ENCODE peak calls at places on chromosomes 4 and X, in ten cellular contexts. Z is psoas muscle, Q is stomach, F is AG04450, B is fibroblast of lung, K is right lobe of liver, N is mucosa of descending colon, E is left ventricle myocardium inferior, S is right atrium auricular region, I is neural progenitor cell. G is an unnamed sample. For H3K9me3, the result is how much of the 10 kb centered on the place peaks cover.

GRCh38 chr4:142406917-142407501 is 439.1 kb downstream of the INPP4B start:
- DNase-seq in Z (no peak), Q (no peak), F (no peak), B (peak), K (no peak), N (no peak), E (no peak), S (no peak), I (no peak), G (no peak)

GRCh38 chr4:86730310-86730709 is 118.9 kb downstream of the SLC10A6 start:
- DNase-seq in Z (no peak), Q (no peak), F (no peak), B (no peak), K (no peak), N (no peak), E (no peak), S (no peak), I (peak), G (no peak)

GRCh38 chrX:23394421-23394820 is 59.8 kb downstream of the PTCHD1 start:
- DNase-seq in Z (no peak), Q (peak), F (no peak), B (peak), K (no peak), N (peak), E (no peak), S (no peak), I (no peak), G (no peak)

GRCh38 chr4:156609421-156609820 is 362.2 kb downstream of the PDGFC start:
- DNase-seq in Z (peak), Q (no peak), F (no peak), B (peak), K (peak), N (peak), E (peak), S (peak), I (no peak), G (peak)

GRCh38 chr4:95122001-95122400 is 364.2 kb downstream of the BMPR1B start:
- DNase-seq in Z (no peak), Q (no peak), F (no peak), B (no peak), K (no peak), N (no peak), E (no peak), S (no peak), I (no peak), G (no peak)

GRCh38 chr4:244471-244870 is 60.8 kb downstream of the ZNF732 start:
- DNase-seq in Z (no peak), Q (peak), F (no peak), B (peak), K (no peak), N (peak), E (no peak), S (peak), I (peak), G (no peak)

GRCh38 chrX:42739258-42739657 is 38.7 kb downstream of the PPP1R2C start:
- DNase-seq in Z (no peak), Q (no peak), F (no peak), B (peak), K (no peak), N (no peak), E (no peak), S (no peak), I (no peak), G (no peak)

GRCh38 chr4:1055721-1056590 is 44.5 kb downstream of the FGFRL1 start:
- DNase-seq in Z (no peak), Q (peak), F (no peak), B (peak), K (no peak), N (peak), E (no peak), S (no peak), I (peak), G (no peak)

GRCh38 chrX:154321152-154321551 is 25.6 kb downstream of the TKTL1 start:
- DNase-seq in Z (no peak), Q (no peak), F (no peak), B (no peak), K (no peak), N (no peak), E (no peak), S (no peak), I (no peak), G (no peak)

GRCh38 chr4:15744016-15744415 is 34.1 kb upstream of the CD38 start:
- DNase-seq in Z (no peak), Q (no peak), F (no peak), B (peak), K (no peak), N (no peak), E (no peak), S (no peak), I (no peak), G (no peak)

GRCh38 chr4:181684310-181684709 is 558.9 kb upstream of the TENM3 start:
- DNase-seq in Z (no peak), Q (no peak), F (peak), B (peak), K (no peak), N (no peak), E (no peak), S (no peak), I (no peak), G (no peak)

GRCh38 chr4:118981171-118981838 is 92.7 kb downstream of the SYNPO2 start:
- DNase-seq in Z (no peak), Q (no peak), F (no peak), B (peak), K (no peak), N (no peak), E (no peak), S (no peak), I (peak), G (no peak)

GRCh38 chr4:45442466-45442865 is 681.4 kb downstream of the GABRG1 start:
- DNase-seq in Z (no peak), Q (no peak), F (no peak), B (no peak), K (no peak), N (peak), E (no peak), S (no peak), I (peak), G (no peak)

GRCh38 chr4:152619556-152619955 is 60.2 kb downstream of the TMEM154 start:
- DNase-seq in Z (no peak), Q (no peak), F (no peak), B (no peak), K (no peak), N (no peak), E (no peak), S (no peak), I (no peak), G (no peak)

GRCh38 chr4:141131738-141132688 is 1.3 kb downstream of the RNF150 start:
- DNase-seq in Z (peak), Q (no peak), F (no peak), B (peak), K (peak), N (peak), E (peak), S (no peak), I (peak), G (peak)

GRCh38 chrX:16573781-16574180 is 76.2 kb upstream of the S100G start:
- DNase-seq in Z (no peak), Q (no peak), F (no peak), B (peak), K (no peak), N (no peak), E (no peak), S (no peak), I (no peak), G (no peak)

GRCh38 chr4:2402053-2402452 is 16.4 kb downstream of the ZFYVE28 start:
- DNase-seq in Z (peak), Q (peak), F (no peak), B (peak), K (peak), N (peak), E (peak), S (peak), I (peak), G (peak)

GRCh38 chr4:85783483-85783882 is 308.5 kb downstream of the ARHGAP24 start:
- DNase-seq in Z (no peak), Q (no peak), F (no peak), B (peak), K (no peak), N (no peak), E (no peak), S (no peak), I (no peak), G (no peak)

GRCh38 chr4:3410401-3411135 is 31.2 kb upstream of the HGFAC start:
- DNase-seq in Z (no peak), Q (no peak), F (no peak), B (no peak), K (peak), N (no peak), E (no peak), S (no peak), I (no peak), G (no peak)

GRCh38 chrX:17802756-17803155 is 58.3 kb downstream of the RAI2 start:
- DNase-seq in Z (no peak), Q (no peak), F (no peak), B (no peak), K (no peak), N (no peak), E (no peak), S (no peak), I (no peak), G (no peak)

GRCh38 chr4:185421366-185422124 is 4.2 kb downstream of the UFSP2 start:
- DNase-seq in Z (no peak), Q (no peak), F (peak), B (peak), K (no peak), N (no peak), E (no peak), S (no peak), I (no peak), G (no peak)

GRCh38 chr4:94490437-94490836 is 38.7 kb downstream of the PDLIM5 start:
- DNase-seq in Z (no peak), Q (no peak), F (no peak), B (no peak), K (no peak), N (no peak), E (no peak), S (no peak), I (no peak), G (no peak)

GRCh38 chrX:154486052-154486395 is 391 bp downstream of the UBL4A start:
- DNase-seq in Z (peak), Q (peak), F (no peak), B (no peak), K (peak), N (peak), E (peak), S (no peak), I (no peak), G (peak)

GRCh38 chrX:133880032-133880443 is 105.4 kb downstream of the GPC3 start:
- DNase-seq in Z (no peak), Q (no peak), F (no peak), B (no peak), K (no peak), N (no peak), E (no peak), S (no peak), I (no peak), G (no peak)

GRCh38 chrX:16002185-16002584 is 121.2 kb upstream of the GRPR start:
- DNase-seq in Z (no peak), Q (no peak), F (no peak), B (peak), K (no peak), N (no peak), E (no peak), S (no peak), I (no peak), G (no peak)

GRCh38 chr4:90476586-90476985 is 349.4 kb downstream of the CCSER1 start:
- DNase-seq in Z (no peak), Q (no peak), F (no peak), B (no peak), K (no peak), N (no peak), E (no peak), S (no peak), I (no peak), G (no peak)

GRCh38 chrX:123830309-123830708 is 29.5 kb upstream of the XIAP start:
- DNase-seq in Z (no peak), Q (peak), F (no peak), B (peak), K (peak), N (peak), E (no peak), S (no peak), I (no peak), G (no peak)

GRCh38 chr4:23516719-23517118 is 373.1 kb downstream of the PPARGC1A start:
- DNase-seq in Z (no peak), Q (no peak), F (no peak), B (peak), K (no peak), N (no peak), E (no peak), S (no peak), I (no peak), G (no peak)
- H3K9me3 ChIP-seq in Z (under half), Q (under half), F (under half), B (under half), K (under half), N (under half), E (under half), S (under half), I (under half), G (under half)

GRCh38 chr4:5568931-5569330 is 139.4 kb downstream of the EVC2 start:
- DNase-seq in Z (no peak), Q (no peak), F (no peak), B (no peak), K (no peak), N (no peak), E (no peak), S (no peak), I (no peak), G (no peak)

GRCh38 chr4:5566526-5566925 is 141.8 kb downstream of the EVC2 start:
- DNase-seq in Z (no peak), Q (no peak), F (no peak), B (no peak), K (no peak), N (no peak), E (no peak), S (no peak), I (no peak), G (no peak)

GRCh38 chr4:5566991-5567390 is 141.4 kb downstream of the EVC2 start:
- DNase-seq in Z (no peak), Q (no peak), F (no peak), B (no peak), K (no peak), N (no peak), E (no peak), S (no peak), I (no peak), G (no peak)

GRCh38 chr4:5569451-5569850 is 138.9 kb downstream of the EVC2 start:
- DNase-seq in Z (no peak), Q (no peak), F (no peak), B (no peak), K (no peak), N (no peak), E (no peak), S (no peak), I (no peak), G (no peak)

GRCh38 chr4:5568336-5568735 is 140.0 kb downstream of the EVC2 start:
- DNase-seq in Z (no peak), Q (no peak), F (no peak), B (no peak), K (no peak), N (no peak), E (no peak), S (no peak), I (no peak), G (no peak)
- H3K9me3 ChIP-seq in Z (under half), Q (under half), F (under half), B (under half), K (under half), N (under half), E (under half), S (under half), I (under half), G (under half)

DNA sequence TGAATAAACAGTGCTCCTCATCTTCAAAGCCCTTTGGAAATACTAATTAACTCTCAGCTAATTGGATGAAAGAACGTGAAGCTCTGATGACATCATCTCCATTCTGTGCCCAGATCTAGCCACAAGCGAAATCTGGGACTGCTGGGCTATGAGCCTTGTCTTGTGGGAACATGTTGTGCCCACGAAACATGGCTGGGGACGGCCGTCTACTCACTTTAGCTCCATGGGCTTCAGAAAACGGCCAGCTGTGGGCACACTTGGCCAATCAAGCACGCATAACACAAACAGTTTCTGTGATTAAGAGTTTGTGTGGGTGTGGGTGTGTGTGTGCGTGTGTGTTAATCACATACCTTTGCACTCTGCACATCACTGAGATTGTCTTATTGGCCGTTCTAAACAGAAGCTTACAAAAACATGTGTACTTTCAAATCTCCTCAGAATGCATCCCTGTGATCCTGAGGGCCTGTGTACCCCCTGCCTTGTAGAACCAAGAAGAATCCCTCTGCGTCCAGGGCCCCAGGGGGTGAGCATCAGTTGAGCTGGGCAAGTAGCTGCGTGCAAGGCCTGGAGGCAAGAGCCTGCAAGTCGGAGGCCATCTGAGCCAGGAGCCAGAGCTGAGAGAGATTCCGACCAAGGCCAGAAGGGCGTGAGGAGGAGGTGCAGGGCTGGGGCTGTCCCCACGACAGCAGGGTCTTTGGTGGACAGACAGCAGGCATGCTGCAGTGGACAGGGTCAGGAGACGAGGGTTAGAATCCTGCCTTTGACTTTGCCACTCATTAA is 18.7 kb upstream of the ZNF185 start:
- DNase-seq in Z (no peak), Q (no peak), F (no peak), B (peak), K (no peak), N (no peak), E (no peak), S (no peak), I (no peak), G (no peak)
- H3K9me3 ChIP-seq in Z (under half), Q (under half), F (under half), B (under half), K (under half), N (under half), E (under half), S (under half), I (under half), G (under half)

GRCh38 chrX:64190136-64190740 is 15.3 kb downstream of the AMER1 start:
- DNase-seq in Z (no peak), Q (no peak), F (no peak), B (no peak), K (no peak), N (no peak), E (no peak), S (no peak), I (no peak), G (no peak)
- H3K9me3 ChIP-seq in Z (under half), Q (under half), F (under half), B (under half), K (under half), N (under half), E (under half), S (under half), I (under half), G (under half)

DNA sequence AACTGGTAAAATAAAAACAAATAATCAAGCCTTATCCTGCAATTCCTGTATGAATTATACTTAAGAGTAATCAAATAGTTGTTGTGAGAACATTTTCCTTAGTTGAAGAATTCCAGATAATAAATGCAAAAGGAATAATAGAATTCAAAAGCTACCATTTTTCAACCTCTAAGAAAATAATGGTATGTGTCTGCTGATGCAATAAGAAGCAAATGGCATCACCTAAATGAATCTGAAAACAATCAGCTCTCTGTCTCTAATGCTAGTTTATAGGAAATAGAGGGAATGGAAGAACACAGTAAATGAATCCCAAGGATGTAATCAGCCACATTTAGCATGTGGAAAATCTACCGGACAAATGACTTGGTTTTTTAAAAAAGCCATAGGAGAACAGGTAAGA is 115.1 kb downstream of the DCHS2 start:
- DNase-seq in Z (no peak), Q (no peak), F (no peak), B (no peak), K (no peak), N (no peak), E (no peak), S (no peak), I (no peak), G (no peak)
- H3K9me3 ChIP-seq in Z (under half), Q (under half), F (under half), B (under half), K (under half), N (under half), E (under half), S (under half), I (under half), G (under half)